ENCODE peak calls at places on chromosomes 11 and 22, in five cellular contexts. H is GM23338, K is prostate gland, Y is transverse colon, P is SK-N-SH. W is an unnamed sample. For H3K4me1, the result is how much of the 10 kb centered on the place peaks cover.

GRCh38 chr11:72204865-72205264 is 11.7 kb upstream of the FOLR2 start:
- DNase-seq in K (no peak), H (no peak), P (no peak), Y (no peak), W (no peak)

GRCh38 chr11:1146311-1146864 is 11.4 kb upstream of the MUC5AC start:
- DNase-seq in K (no peak), H (no peak), P (peak), Y (peak), W (no peak)

GRCh38 chr11:108340958-108341357 is 118.1 kb downstream of the ATM start:
- DNase-seq in K (peak), P (no peak), H (peak), Y (no peak), W (no peak)

GRCh38 chr11:66151273-66151672 is 81.2 kb downstream of the PACS1 start:
- DNase-seq in P (no peak), H (no peak), Y (no peak), K (no peak), W (no peak)

GRCh38 chr11:72969894-72970335 is 155.7 kb downstream of the ATG16L2 start:
- DNase-seq in H (no peak), Y (no peak), K (no peak), P (no peak), W (no peak)

GRCh38 chr11:63212742-63213141 is 30.7 kb downstream of the SLC22A25 start:
- DNase-seq in K (no peak), Y (no peak), H (peak), P (peak), W (no peak)

GRCh38 chr11:43837879-43838278 is 42.8 kb upstream of the ALKBH3 start:
- DNase-seq in Y (no peak), H (no peak), K (no peak), P (no peak), W (no peak)

GRCh38 chr11:74141274-74141695 is 29.5 kb downstream of the C2CD3 start:
- DNase-seq in K (peak), Y (peak), P (no peak), H (peak), W (no peak)

GRCh38 chr11:297666-298405 is 1.5 kb downstream of the IFITM5 start:
- DNase-seq in P (no peak), Y (no peak), H (no peak), K (no peak), W (no peak)

GRCh38 chr11:33893711-33894401 is 2.0 kb upstream of the LMO2 start:
- DNase-seq in K (no peak), H (no peak), Y (no peak), P (no peak), W (no peak)

GRCh38 chr11:117189191-117189940 is 9.8 kb upstream of the TAGLN start:
- DNase-seq in H (no peak), Y (peak), K (no peak), P (no peak), W (no peak)

GRCh38 chr11:71349627-71350026 is 97.2 kb upstream of the SHANK2 start:
- DNase-seq in H (no peak), P (no peak), K (no peak), Y (no peak), W (no peak)

GRCh38 chr22:50403701-50404101 is 60.6 kb downstream of the PPP6R2 start:
- DNase-seq in K (no peak), H (no peak), P (peak), Y (peak), W (no peak)

GRCh38 chr11:57379732-57380131 is 1.2 kb downstream of the PRG3 start:
- DNase-seq in H (peak), K (no peak), P (no peak), Y (no peak), W (no peak)

GRCh38 chr11:129090056-129090455 is 102.1 kb downstream of the ARHGAP32 start:
- DNase-seq in H (no peak), Y (no peak), P (no peak), K (no peak), W (no peak)

GRCh38 chr11:1223346-1224108 is 661 bp downstream of the MUC5B start:
- DNase-seq in P (peak), Y (peak), K (no peak), H (no peak), W (no peak)

GRCh38 chr11:107493117-107493516 is 35.5 kb upstream of the CWF19L2 start:
- DNase-seq in Y (no peak), K (no peak), P (no peak), H (no peak), W (no peak)

GRCh38 chr11:24531528-24531927 is 34.7 kb downstream of the LUZP2 start:
- DNase-seq in P (no peak), K (no peak), Y (no peak), H (no peak), W (no peak)

GRCh38 chr11:126874276-126874675 is 126.3 kb downstream of the KIRREL3 start:
- DNase-seq in Y (no peak), P (no peak), K (no peak), H (no peak), W (no peak)

GRCh38 chr22:35376728-35377472 is 4.0 kb upstream of the HMOX1 start:
- DNase-seq in P (no peak), K (peak), H (peak), Y (peak), W (peak)

GRCh38 chr22:28344893-28345292 is 334.7 kb downstream of the TTC28 start:
- DNase-seq in Y (no peak), K (no peak), P (no peak), H (no peak), W (no peak)

GRCh38 chr11:62108017-62108750 is 15.6 kb upstream of the INCENP start:
- DNase-seq in Y (no peak), H (peak), K (peak), P (peak), W (no peak)

GRCh38 chr11:79332017-79332416 is 108.8 kb downstream of the TENM4 start:
- DNase-seq in Y (no peak), P (no peak), K (no peak), H (no peak), W (no peak)

GRCh38 chr11:96459751-96460150 is 69.9 kb downstream of the JRKL start:
- DNase-seq in P (no peak), Y (no peak), H (no peak), K (no peak), W (no peak)

GRCh38 chr11:103961010-103961409 is 75.4 kb upstream of the DDI1 start:
- DNase-seq in P (no peak), K (no peak), H (no peak), Y (no peak), W (no peak)

GRCh38 chr11:117828641-117829368 is 4.3 kb upstream of the FXYD2 start:
- DNase-seq in K (no peak), P (no peak), H (no peak), Y (peak), W (no peak)

GRCh38 chr11:86228269-86228966 is 16.1 kb upstream of the EED start:
- DNase-seq in Y (no peak), P (no peak), K (no peak), H (no peak), W (no peak)
- TF ChIP-seq POLR2AphosphoS5 in Y (no peak), P (no peak), K (no peak), H (no peak), W (no peak)

GRCh38 chr11:112612283-112612849 is 348.9 kb upstream of the NCAM1 start:
- DNase-seq in K (no peak), Y (no peak), H (peak), P (peak), W (no peak)

GRCh38 chr11:112615238-112615637 is 346.0 kb upstream of the NCAM1 start:
- DNase-seq in K (no peak), P (no peak), Y (no peak), H (no peak), W (peak)

GRCh38 chr11:112616292-112617088 is 344.7 kb upstream of the NCAM1 start:
- DNase-seq in P (no peak), Y (no peak), H (no peak), K (no peak), W (peak)

GRCh38 chr11:112613051-112613972 is 347.9 kb upstream of the NCAM1 start:
- DNase-seq in K (no peak), H (no peak), Y (no peak), P (peak), W (no peak)

GRCh38 chr11:112614605-112615004 is 346.6 kb upstream of the NCAM1 start:
- DNase-seq in H (no peak), K (no peak), P (no peak), Y (no peak), W (peak)
- H3K4me1 ChIP-seq in H (under half), K (under half), P (under half), Y (under half), W (under half)

GRCh38 chr11:125416993-125417935 is 78.8 kb downstream of the FEZ1 start:
- DNase-seq in K (no peak), H (no peak), P (no peak), Y (no peak), W (no peak)
- TF ChIP-seq CTCF in K (no peak), H (no peak), P (no peak), Y (no peak), W (no peak)

GRCh38 chr11:134784046-134784445 is 372.0 kb upstream of the B3GAT1 start:
- DNase-seq in P (no peak), Y (no peak), K (no peak), H (no peak), W (peak)

GRCh38 chr11:134780486-134781155 is 368.6 kb upstream of the B3GAT1 start:
- DNase-seq in P (no peak), Y (no peak), H (no peak), K (no peak), W (no peak)

GRCh38 chr11:134783219-134783618 is 371.2 kb upstream of the B3GAT1 start:
- DNase-seq in K (no peak), Y (no peak), P (no peak), H (no peak), W (peak)

GRCh38 chr11:134781335-134781970 is 369.4 kb upstream of the B3GAT1 start:
- DNase-seq in K (no peak), Y (no peak), P (no peak), H (no peak), W (peak)

GRCh38 chr11:134779179-134779578 is 367.1 kb upstream of the B3GAT1 start:
- DNase-seq in P (no peak), H (no peak), K (no peak), Y (no peak), W (no peak)
- TF ChIP-seq POLR2AphosphoS5 in P (no peak), H (no peak), K (no peak), Y (no peak), W (no peak)

DNA sequence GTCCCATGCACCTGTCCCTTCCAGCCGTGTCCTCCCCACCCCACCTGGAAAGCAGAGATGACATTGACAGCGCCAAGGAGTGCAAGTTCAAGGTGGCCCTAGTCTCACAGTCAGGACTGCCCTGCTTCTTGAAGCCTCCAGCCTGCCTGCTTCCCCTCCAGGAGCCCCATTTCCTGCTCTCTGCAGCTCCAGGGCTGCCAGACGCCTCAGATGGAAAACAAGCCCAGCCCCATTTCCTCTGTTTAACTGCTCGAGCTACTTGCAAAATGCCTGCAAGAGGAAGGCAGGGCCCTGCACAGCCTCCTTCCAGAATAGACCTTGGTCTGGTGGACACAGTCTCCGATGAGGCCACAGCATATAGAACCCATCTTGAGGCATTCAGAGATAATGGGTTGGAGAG is 5.0 kb upstream of the DGKZ start:
- DNase-seq in H (peak), K (no peak), P (no peak), Y (no peak), W (no peak)
- H3K4me1 ChIP-seq in H (half or more), K (under half), P (under half), Y (under half), W (half or more)

GRCh38 chr22:21856868-21857267 is 10.6 kb downstream of the MAPK1 start:
- DNase-seq in Y (no peak), K (no peak), P (no peak), H (no peak), W (no peak)
- TF ChIP-seq CTCF in Y (no peak), K (no peak), P (no peak), H (no peak), W (no peak)

W was measured in esophagus muscularis mucosa.